ENCODE peak calls at places on chromosomes 1 and 21, in ten cellular contexts. W is uterus, M is body of pancreas, A is sigmoid colon, J is lower leg skin, F is A549, X is suprapubic skin, N is right lobe of liver, Q is GM12892, D is prostate gland. B is an unnamed sample.

GRCh38 chr1:206411321-206411720 is 59.0 kb upstream of the IKBKE start:
- DNase-seq in W (no peak), M (no peak), A (no peak), J (no peak), F (no peak), X (no peak), N (no peak), Q (no peak), D (no peak), B (no peak)

GRCh38 chr1:41622859-41623732 is 138.6 kb upstream of the EDN2 start:
- DNase-seq in W (no peak), M (no peak), A (peak; percentile 24), J (no peak), F (no peak), X (no peak), N (no peak), Q (peak; percentile 52), D (no peak), B (no peak)

GRCh38 chr1:219794085-219794743 is 134.1 kb downstream of the SLC30A10 start:
- DNase-seq in W (no peak), M (no peak), A (no peak), J (no peak), F (no peak), X (no peak), N (no peak), Q (no peak), D (no peak), B (no peak)

GRCh38 chr1:18241932-18242331 is 134.3 kb downstream of the IGSF21 start:
- DNase-seq in W (no peak), M (peak; percentile 15), A (no peak), J (no peak), F (no peak), X (no peak), N (no peak), Q (no peak), D (no peak), B (no peak)

GRCh38 chr1:66231162-66232077 is 302.5 kb upstream of the SGIP1 start:
- DNase-seq in W (no peak), M (no peak), A (no peak), J (no peak), F (peak; percentile 37), X (no peak), N (no peak), Q (no peak), D (no peak), B (no peak)

GRCh38 chr1:32246888-32247273 is at the start of gene FAM167B:
- DNase-seq in W (peak; percentile 44), M (no peak), A (peak; percentile 77), J (no peak), F (no peak), X (peak; percentile 72), N (no peak), Q (no peak), D (no peak), B (no peak)

GRCh38 chr21:14451520-14451919 is 68.6 kb upstream of the HSPA13 start:
- DNase-seq in W (no peak), M (no peak), A (no peak), J (no peak), F (no peak), X (no peak), N (no peak), Q (no peak), D (no peak), B (no peak)

GRCh38 chr1:171784779-171785178 is 3.3 kb downstream of the METTL13 start:
- DNase-seq in W (no peak), M (no peak), A (no peak), J (no peak), F (no peak), X (no peak), N (no peak), Q (no peak), D (no peak), B (no peak)

GRCh38 chr1:200041337-200042118 is 14.0 kb downstream of the NR5A2 start:
- DNase-seq in W (no peak), M (no peak), A (no peak), J (no peak), F (no peak), X (no peak), N (no peak), Q (no peak), D (no peak), B (no peak)

GRCh38 chr1:200039849-200040479 is 12.5 kb downstream of the NR5A2 start:
- DNase-seq in W (no peak), M (no peak), A (no peak), J (no peak), F (no peak), X (no peak), N (no peak), Q (no peak), D (no peak), B (no peak)

GRCh38 chr1:200038987-200039848 is 11.7 kb downstream of the NR5A2 start:
- DNase-seq in W (no peak), M (peak; percentile 64), A (no peak), J (no peak), F (peak; percentile 71), X (no peak), N (peak; percentile 77), Q (no peak), D (no peak), B (peak; percentile 18)

GRCh38 chr1:200042119-200042436 is 14.6 kb downstream of the NR5A2 start:
- DNase-seq in W (no peak), M (no peak), A (no peak), J (no peak), F (no peak), X (no peak), N (no peak), Q (no peak), D (no peak), B (no peak)

GRCh38 chr1:200040516-200041138 is 13.1 kb downstream of the NR5A2 start:
- DNase-seq in W (no peak), M (peak; percentile 60), A (no peak), J (no peak), F (no peak), X (no peak), N (peak; percentile 87), Q (no peak), D (no peak), B (no peak)
- TF ChIP-seq POLR2A in W (peak; percentile 14), M (peak; percentile 59), A (no peak), J (no peak), F (no peak), X (no peak), N (peak; percentile 63), Q (no peak), D (no peak), B (no peak)

DNA sequence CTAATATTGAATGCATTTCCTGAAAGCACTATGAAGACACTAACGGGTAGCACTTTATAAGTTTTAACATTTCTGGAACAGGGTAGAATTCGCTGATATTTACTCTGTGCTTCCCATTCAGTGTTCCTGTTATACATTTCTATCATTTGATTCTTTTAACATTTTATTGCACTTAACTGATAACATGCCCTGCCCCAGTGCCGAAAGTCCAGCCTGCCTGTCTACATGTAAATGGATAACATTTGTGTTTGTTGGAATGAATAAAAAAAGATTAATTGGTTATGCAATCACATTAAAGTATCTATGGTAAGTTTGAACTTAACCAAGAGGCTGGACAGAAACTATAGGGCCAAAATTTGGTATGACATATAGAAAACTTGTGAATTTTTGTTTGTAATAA is 790.5 kb upstream of the TPTE start:
- DNase-seq in W (no peak), M (no peak), A (no peak), J (no peak), F (no peak), X (no peak), N (no peak), Q (no peak), D (no peak), B (no peak)
- TF ChIP-seq POLR2A in W (no peak), M (no peak), A (no peak), J (no peak), F (no peak), X (no peak), N (no peak), Q (no peak), D (no peak), B (no peak)

GRCh38 chr21:33916200-33916567 is 580 bp upstream of the ATP5PO start:
- DNase-seq in W (no peak), M (no peak), A (no peak), J (no peak), F (no peak), X (no peak), N (no peak), Q (no peak), D (no peak), B (no peak)

GRCh38 chr21:33909756-33910155 is 5.8 kb downstream of the ATP5PO start:
- DNase-seq in W (no peak), M (no peak), A (no peak), J (no peak), F (no peak), X (no peak), N (peak; percentile 25), Q (no peak), D (no peak), B (no peak)

GRCh38 chr21:33917421-33917820 is 1.8 kb upstream of the ATP5PO start:
- DNase-seq in W (no peak), M (no peak), A (no peak), J (no peak), F (no peak), X (no peak), N (no peak), Q (no peak), D (no peak), B (no peak)

GRCh38 chr21:33914188-33914587 is 1.4 kb downstream of the ATP5PO start:
- DNase-seq in W (no peak), M (no peak), A (no peak), J (no peak), F (no peak), X (no peak), N (no peak), Q (no peak), D (no peak), B (no peak)

DNA sequence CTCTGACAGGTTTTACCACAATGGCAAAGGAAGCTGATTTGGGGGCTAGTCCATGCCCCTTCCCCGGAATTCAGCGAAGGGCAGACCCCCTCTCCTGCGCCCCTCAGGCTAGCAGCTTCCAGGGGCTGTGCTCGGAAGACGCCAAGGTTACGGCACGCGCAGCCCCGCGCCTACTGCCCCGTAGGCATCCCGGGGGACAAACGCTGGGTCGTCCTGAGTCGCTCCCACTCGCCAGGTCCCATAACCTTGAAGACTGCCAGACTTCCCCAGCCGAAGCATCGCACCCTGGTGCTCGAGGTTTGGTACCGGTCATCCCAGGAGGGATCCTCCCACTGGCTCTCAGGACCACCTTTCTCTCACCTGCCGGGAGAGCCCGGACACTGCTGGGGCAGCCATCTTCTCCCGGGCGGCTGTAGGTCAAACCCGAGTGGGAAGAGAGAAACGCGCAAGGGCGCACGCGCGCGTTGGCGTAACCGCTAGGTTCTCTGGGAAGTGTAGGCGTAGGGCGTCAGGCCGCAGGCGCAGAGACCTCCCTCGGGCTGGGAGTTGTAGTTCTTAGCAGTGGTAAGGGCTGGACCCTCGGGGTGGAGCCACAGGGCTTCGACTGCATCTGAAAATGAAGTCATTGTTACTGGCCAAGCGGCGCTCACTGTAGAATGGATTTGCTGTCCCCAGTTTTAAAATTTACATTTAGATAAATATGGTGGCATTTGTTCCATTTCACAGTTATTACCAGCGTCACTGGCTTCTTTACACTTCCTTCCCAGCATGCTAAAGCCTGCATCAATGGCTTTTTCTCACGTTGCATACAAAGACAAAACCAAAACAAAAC is at the start of gene ATP5PO:
- DNase-seq in W (peak; percentile 97), M (peak; percentile 98), A (peak; percentile 99), J (peak; percentile 100), F (peak; percentile 78), X (peak; percentile 98), N (peak; percentile 98), Q (peak; percentile 81), D (peak; percentile 95), B (peak; percentile 97)
- TF ChIP-seq POLR2A in W (peak; percentile 90), M (peak; percentile 85), A (peak; percentile 89), J (no peak), F (peak; percentile 88), X (peak; percentile 83), N (peak; percentile 83), Q (peak; percentile 97), D (peak; percentile 91), B (peak; percentile 97)

GRCh38 chr1:162562452-162562828 is 918 bp downstream of the UAP1 start:
- DNase-seq in W (no peak), M (peak; percentile 45), A (no peak), J (no peak), F (no peak), X (no peak), N (no peak), Q (no peak), D (peak; percentile 23), B (peak; percentile 46)

GRCh38 chr1:162561037-162561615 is 396 bp upstream of the UAP1 start:
- DNase-seq in W (peak; percentile 99), M (peak; percentile 99), A (peak; percentile 100), J (peak; percentile 100), F (peak; percentile 89), X (peak; percentile 99), N (peak; percentile 100), Q (peak; percentile 83), D (peak; percentile 98), B (peak; percentile 97)

GRCh38 chr1:162560303-162561036 is 1.1 kb upstream of the UAP1 start:
- DNase-seq in W (no peak), M (no peak), A (no peak), J (no peak), F (no peak), X (no peak), N (no peak), Q (no peak), D (peak; percentile 66), B (peak; percentile 51)

GRCh38 chr1:162564762-162565218 is 3.3 kb downstream of the UAP1 start:
- DNase-seq in W (no peak), M (no peak), A (no peak), J (no peak), F (no peak), X (no peak), N (no peak), Q (no peak), D (no peak), B (peak; percentile 24)

GRCh38 chr1:162561616-162562451 is at the start of gene UAP1:
- DNase-seq in W (no peak), M (peak; percentile 26), A (peak; percentile 81), J (peak; percentile 91), F (peak; percentile 11), X (peak; percentile 77), N (no peak), Q (peak; percentile 31), D (peak; percentile 22), B (peak; percentile 82)
- TF ChIP-seq POLR2A in W (no peak), M (peak; percentile 99), A (peak; percentile 68), J (no peak), F (peak; percentile 83), X (peak; percentile 98), N (peak; percentile 95), Q (peak; percentile 79), D (no peak), B (peak; percentile 45)

B was measured in erythroblast.